ENCODE peak calls at places on chromosomes 2 and 18, in four cellular contexts. Y is AG04450, U is ovary, C is astrocyte of the cerebellum. D is an unnamed sample.

GRCh38 chr2:45675130-45675812 is 23.8 kb downstream of the PRKCE start:
- DNase-seq in Y (no peak), C (no peak), U (no peak), D (no peak)

GRCh38 chr2:219430633-219431615 is 3.7 kb upstream of the SPEG start:
- DNase-seq in Y (no peak), U (no peak), C (no peak), D (no peak)

GRCh38 chr2:188588235-188588634 is 296.6 kb downstream of the GULP1 start:
- DNase-seq in Y (no peak), U (no peak), C (no peak), D (no peak)

GRCh38 chr18:12774982-12775381 is 72.1 kb downstream of the PSMG2 start:
- DNase-seq in U (no peak), Y (no peak), C (no peak), D (no peak)

GRCh38 chr18:44320619-44321460 is 359.8 kb upstream of the SETBP1 start:
- DNase-seq in C (no peak), U (no peak), Y (no peak), D (no peak)

GRCh38 chr2:35820404-35820803 is 535.2 kb upstream of the CRIM1 start:
- DNase-seq in Y (no peak), U (no peak), C (no peak), D (no peak)

GRCh38 chr2:40240067-40240466 is 211.8 kb downstream of the SLC8A1 start:
- DNase-seq in C (peak), Y (peak), U (peak), D (no peak)

GRCh38 chr2:240926516-240927389 is 20.6 kb downstream of the CROCC2 start:
- DNase-seq in Y (no peak), C (no peak), U (peak), D (no peak)

GRCh38 chr2:41241325-41242000 is 789.6 kb upstream of the SLC8A1 start:
- DNase-seq in U (no peak), Y (no peak), C (no peak), D (no peak)

GRCh38 chr18:42274488-42275137 is 319.6 kb downstream of the PIK3C3 start:
- DNase-seq in U (no peak), Y (no peak), C (no peak), D (peak)

GRCh38 chr18:25737710-25738251 is 352.6 kb downstream of the SS18 start:
- DNase-seq in Y (peak), C (peak), U (no peak), D (no peak)

GRCh38 chr2:43269706-43270105 is 43.3 kb upstream of the ZFP36L2 start:
- DNase-seq in U (peak), C (peak), Y (no peak), D (peak)

GRCh38 chr2:219709261-219709867 is 81.9 kb downstream of the SLC4A3 start:
- DNase-seq in U (peak), C (no peak), Y (no peak), D (no peak)

GRCh38 chr2:111118455-111119003 is 2.2 kb upstream of the BCL2L11 start:
- DNase-seq in U (peak), C (no peak), Y (no peak), D (no peak)

GRCh38 chr2:15953143-15953630 is 12.8 kb downstream of the MYCN start:
- DNase-seq in C (no peak), Y (no peak), U (no peak), D (no peak)
- TF ChIP-seq CTCF in C (no peak), Y (no peak), U (no peak), D (no peak)

GRCh38 chr2:68125821-68126220 is 31.9 kb upstream of the PNO1 start:
- DNase-seq in U (no peak), Y (no peak), C (no peak), D (no peak)

GRCh38 chr2:68119504-68119903 is 38.2 kb upstream of the PNO1 start:
- DNase-seq in U (no peak), Y (no peak), C (no peak), D (no peak)

GRCh38 chr2:68124321-68124720 is 33.4 kb upstream of the PNO1 start:
- DNase-seq in Y (no peak), U (no peak), C (no peak), D (no peak)

GRCh38 chr2:68121873-68122679 is 35.6 kb upstream of the PNO1 start:
- DNase-seq in U (peak), Y (peak), C (peak), D (peak)

GRCh38 chr2:68122680-68122964 is 35.1 kb upstream of the PNO1 start:
- DNase-seq in U (no peak), Y (no peak), C (no peak), D (no peak)
- TF ChIP-seq CTCF in U (no peak), Y (no peak), C (no peak), D (no peak)

DNA sequence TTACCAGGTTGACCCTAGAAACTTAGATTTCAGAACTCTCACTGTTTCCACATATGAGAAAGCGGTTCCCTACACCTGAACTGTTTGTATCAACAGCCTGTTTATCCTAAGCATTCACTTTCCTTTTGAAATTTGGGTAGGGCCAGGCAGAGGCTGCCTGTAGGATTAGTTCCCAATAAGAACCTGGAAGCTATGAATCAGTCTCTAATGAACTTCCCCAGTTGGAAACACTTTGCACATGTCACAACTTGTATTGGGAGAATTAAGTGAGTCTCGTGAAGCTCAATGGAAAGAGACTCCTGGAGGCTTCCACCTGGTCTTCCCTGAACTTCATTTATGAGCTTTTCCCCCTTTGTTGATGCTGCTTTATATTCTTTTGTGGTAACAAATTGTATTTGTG is 486.6 kb upstream of the HS6ST1 start:
- DNase-seq in C (no peak), Y (no peak), U (no peak), D (no peak)
- TF ChIP-seq CTCF in C (no peak), Y (no peak), U (no peak), D (no peak)

DNA sequence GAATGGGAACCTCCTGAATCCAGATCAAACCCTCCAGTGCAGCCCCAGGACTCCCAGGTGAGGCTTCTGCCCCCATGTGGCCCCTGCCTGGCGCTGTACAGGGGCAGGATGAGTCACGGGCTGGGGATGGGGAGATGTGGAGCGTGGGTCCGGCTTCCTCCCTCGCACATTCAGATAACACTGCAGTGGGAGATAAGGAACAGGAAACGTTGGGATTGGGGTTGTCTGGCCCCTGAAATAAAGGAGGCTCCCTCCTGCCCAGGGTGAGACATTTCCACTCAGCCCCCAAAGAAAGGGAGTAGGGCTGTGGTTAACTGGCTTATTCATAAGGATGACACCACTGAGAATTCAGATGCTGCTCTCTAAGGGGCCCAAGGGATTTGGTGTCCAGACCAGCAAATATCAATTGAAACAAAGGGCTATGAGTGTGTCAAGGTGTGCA is 30.7 kb downstream of the IGFBP5 start:
- DNase-seq in U (no peak), C (no peak), Y (no peak), D (no peak)
- TF ChIP-seq CTCF in U (no peak), C (peak), Y (peak), D (peak)

DNA sequence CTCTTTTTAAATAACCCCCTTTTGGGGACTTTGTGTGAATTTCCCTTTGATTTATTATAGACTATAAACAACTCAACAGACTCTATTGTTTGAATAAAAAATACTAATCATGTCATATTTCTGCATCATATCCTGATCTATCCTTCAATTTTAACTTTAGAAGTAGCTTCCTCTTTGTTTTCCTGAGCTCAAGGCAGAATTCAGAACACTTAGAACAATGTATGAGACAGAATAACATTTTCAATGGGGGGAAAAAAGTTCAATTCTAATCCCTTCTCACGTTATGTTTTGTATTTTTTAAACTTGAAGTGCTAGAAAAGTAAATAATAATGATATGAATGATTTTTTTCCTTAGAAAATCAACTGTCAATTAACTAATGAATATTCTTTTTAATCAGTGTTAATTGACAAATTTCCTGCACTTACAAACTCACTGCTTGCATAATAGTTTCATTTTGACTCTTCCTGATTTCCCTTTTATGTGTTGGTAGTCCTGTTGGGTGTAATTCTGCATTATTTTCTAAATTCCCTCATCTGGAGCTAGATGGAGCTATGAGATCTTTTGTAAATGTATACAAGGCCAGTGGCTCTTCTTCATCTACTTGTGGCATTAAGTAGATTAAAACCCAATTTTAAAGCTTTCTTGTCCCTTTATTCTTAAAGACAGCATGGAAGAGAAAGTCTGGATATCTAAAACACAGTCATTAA is 326.1 kb downstream of the PARD3B start:
- DNase-seq in C (peak), Y (peak), U (no peak), D (peak)
- TF ChIP-seq CTCF in C (peak), Y (peak), U (no peak), D (no peak)

DNA sequence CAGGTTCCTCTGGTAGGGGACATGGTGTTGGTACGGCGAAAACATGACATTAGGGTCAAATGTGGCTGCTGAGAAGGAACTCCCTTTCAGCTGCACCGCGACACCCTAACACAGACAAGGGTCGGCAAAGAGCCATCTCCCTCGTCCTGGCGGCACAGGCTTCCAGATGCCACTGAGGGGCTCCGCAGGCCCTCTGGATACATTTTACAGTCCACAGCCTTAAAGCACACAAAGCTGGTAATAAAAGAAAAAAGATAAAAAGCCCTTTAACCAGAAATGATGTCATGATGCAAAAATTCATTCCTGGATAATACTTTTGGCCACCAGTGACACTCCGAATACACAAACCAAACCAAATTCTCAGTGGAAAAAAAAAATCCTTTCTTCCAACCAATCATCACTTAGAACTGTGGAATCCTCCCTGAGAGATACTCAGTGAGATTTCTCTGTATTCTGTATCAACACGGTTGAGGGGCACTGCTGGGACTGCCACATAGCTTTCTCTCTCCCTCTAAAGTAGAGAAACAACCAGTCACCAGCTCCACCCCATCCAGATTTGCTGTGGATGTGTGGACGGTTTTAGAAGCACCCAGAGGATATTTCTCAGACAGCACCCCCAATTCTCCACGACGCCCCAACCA is 174.8 kb downstream of the HDAC4 start:
- DNase-seq in C (peak), U (peak), Y (peak), D (no peak)
- TF ChIP-seq CTCF in C (peak), U (no peak), Y (no peak), D (no peak)

GRCh38 chr2:166675553-166675952 is 181.5 kb upstream of the SCN7A start:
- DNase-seq in U (no peak), C (no peak), Y (no peak), D (no peak)
- TF ChIP-seq CTCF in U (no peak), C (no peak), Y (no peak), D (no peak)